ENCODE peak calls at places on chromosomes 12 and 14, in four cellular contexts. V is SK-N-SH, Q is A673, O is OCI-LY7. X is an unnamed sample.

GRCh38 chr12:13982010-13982409 is 608 bp upstream of the GRIN2B start:
- DNase-seq in V (peak; percentile 38), Q (peak; percentile 14), O (no peak), X (no peak)

GRCh38 chr14:31970744-31971143 is 106.4 kb upstream of the ARHGAP5 start:
- DNase-seq in V (no peak), Q (no peak), O (no peak), X (no peak)

GRCh38 chr12:28479683-28480082 is 289.4 kb downstream of the CCDC91 start:
- DNase-seq in V (no peak), Q (no peak), O (no peak), X (no peak)

GRCh38 chr14:73802431-73803188 is 49.0 kb upstream of the PTGR2 start:
- DNase-seq in V (no peak), Q (no peak), O (no peak), X (no peak)

GRCh38 chr12:120944645-120945217 is 33.6 kb upstream of the HNF1A start:
- DNase-seq in V (peak; percentile 71), Q (peak; percentile 76), O (peak; percentile 51), X (peak; percentile 60)

GRCh38 chr12:121144416-121144914 is 11.8 kb downstream of the P2RX7 start:
- DNase-seq in V (no peak), Q (no peak), O (no peak), X (peak; percentile 37)

GRCh38 chr14:20195911-20196310 is 5.2 kb downstream of the OR11G2 start:
- DNase-seq in V (no peak), Q (no peak), O (no peak), X (no peak)

GRCh38 chr12:75457191-75457590 is 23.4 kb upstream of the GLIPR1 start:
- DNase-seq in V (no peak), Q (no peak), O (no peak), X (no peak)

GRCh38 chr12:113936460-113936859 is 29.7 kb downstream of the RBM19 start:
- DNase-seq in V (no peak), Q (no peak), O (no peak), X (no peak)

GRCh38 chr14:102437997-102438922 is 71.3 kb downstream of the ANKRD9 start:
- DNase-seq in V (peak; percentile 94), Q (peak; percentile 95), O (peak; percentile 80), X (peak; percentile 92)

GRCh38 chr14:80055912-80056801 is 155.1 kb downstream of the DIO2 start:
- DNase-seq in V (peak; percentile 23), Q (peak; percentile 55), O (peak; percentile 22), X (peak; percentile 70)

GRCh38 chr14:102776761-102777710 is at the start of gene TRAF3:
- DNase-seq in V (peak; percentile 93), Q (peak; percentile 73), O (peak; percentile 70), X (peak; percentile 76)

GRCh38 chr12:85588221-85588620 is 248.0 kb downstream of the RASSF9 start:
- DNase-seq in V (no peak), Q (no peak), O (no peak), X (no peak)

GRCh38 chr12:77104792-77105191 is 39.4 kb upstream of the E2F7 start:
- DNase-seq in V (no peak), Q (no peak), O (no peak), X (peak; percentile 26)

GRCh38 chr12:6451348-6452244 is at the start of gene TAPBPL:
- DNase-seq in V (peak; percentile 88), Q (peak; percentile 89), O (peak; percentile 89), X (peak; percentile 88)

GRCh38 chr12:47769234-47770085 is 3.6 kb upstream of the SLC48A1 start:
- DNase-seq in V (no peak), Q (no peak), O (no peak), X (no peak)
- H3K4me1 ChIP-seq in V (peaks cover 23% of the 10 kb centered on the region), Q (peaks cover 37% of the 10 kb centered on the region), O (peaks cover 21% of the 10 kb centered on the region), X (peaks cover 5% of the 10 kb centered on the region)

GRCh38 chr14:99606359-99606758 is 2.4 kb upstream of the CCDC85C start:
- DNase-seq in V (no peak), Q (no peak), O (no peak), X (no peak)

GRCh38 chr14:99603965-99604765 is at the start of gene CCDC85C:
- DNase-seq in V (peak; percentile 100), Q (peak; percentile 98), O (peak; percentile 97), X (peak; percentile 98)

GRCh38 chr14:99605299-99605961 is 1.4 kb upstream of the CCDC85C start:
- DNase-seq in V (peak; percentile 84), Q (peak; percentile 88), O (peak; percentile 87), X (peak; percentile 71)

GRCh38 chr14:99603471-99603933 is 505 bp downstream of the CCDC85C start:
- DNase-seq in V (no peak), Q (peak; percentile 58), O (peak; percentile 61), X (peak; percentile 57)

GRCh38 chr14:99604766-99605298 is 825 bp upstream of the CCDC85C start:
- DNase-seq in V (peak; percentile 82), Q (peak; percentile 51), O (peak; percentile 66), X (peak; percentile 78)
- TF ChIP-seq CTCF in V (no peak), Q (no peak), O (no peak), X (no peak)

GRCh38 chr12:115354476-115354890 is 670.5 kb upstream of the TBX3 start:
- DNase-seq in V (no peak), Q (no peak), O (no peak), X (no peak)
- H3K4me3 ChIP-seq in V (peak overlapping the region; percentile 34), Q (no peak overlapping the region), O (no peak overlapping the region), X (no peak overlapping the region)

DNA sequence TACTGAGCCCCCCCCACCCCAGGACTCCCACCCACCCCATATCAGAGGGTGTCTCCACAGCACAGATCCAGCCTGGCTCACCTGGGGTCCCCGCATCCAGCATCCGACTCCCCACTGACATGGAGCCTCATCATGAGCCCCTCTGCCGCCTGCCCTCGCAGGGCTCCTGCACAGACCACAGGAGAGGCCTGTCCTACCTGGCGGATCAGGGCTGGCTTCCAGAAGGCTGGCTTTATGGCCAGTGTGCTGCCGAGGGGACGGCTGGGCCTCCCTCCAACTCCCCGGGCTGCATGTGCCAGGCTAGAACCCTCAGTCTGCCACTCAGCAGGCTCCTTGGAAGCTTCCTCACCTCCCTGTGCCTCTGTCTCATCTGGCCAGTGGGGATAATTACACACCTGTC is 119.0 kb downstream of the RFLNA start:
- DNase-seq in V (no peak), Q (no peak), O (no peak), X (no peak)
- H3K4me1 ChIP-seq in V (peaks cover 63% of the 10 kb centered on the region), Q (peaks cover 8% of the 10 kb centered on the region), O (no peaks in the 10 kb centered on the region), X (peaks cover 15% of the 10 kb centered on the region)

GRCh38 chr14:39219075-39219499 is 14.6 kb upstream of the MIA2 start:
- DNase-seq in V (no peak), Q (no peak), O (peak; percentile 3), X (peak; percentile 88)
- TF ChIP-seq CTCF in V (no peak), Q (no peak), O (no peak), X (no peak)

GRCh38 chr14:74954947-74955228 is 509 bp downstream of the PGF start:
- DNase-seq in V (peak; percentile 45), Q (no peak), O (no peak), X (peak; percentile 15)

GRCh38 chr14:74952697-74953484 is 2.5 kb downstream of the PGF start:
- DNase-seq in V (no peak), Q (no peak), O (no peak), X (no peak)

GRCh38 chr14:74953686-74954085 is 1.7 kb downstream of the PGF start:
- DNase-seq in V (no peak), Q (no peak), O (no peak), X (no peak)

GRCh38 chr14:74955229-74955999 is at the start of gene PGF:
- DNase-seq in V (peak; percentile 93), Q (peak; percentile 77), O (no peak), X (peak; percentile 84)

DNA sequence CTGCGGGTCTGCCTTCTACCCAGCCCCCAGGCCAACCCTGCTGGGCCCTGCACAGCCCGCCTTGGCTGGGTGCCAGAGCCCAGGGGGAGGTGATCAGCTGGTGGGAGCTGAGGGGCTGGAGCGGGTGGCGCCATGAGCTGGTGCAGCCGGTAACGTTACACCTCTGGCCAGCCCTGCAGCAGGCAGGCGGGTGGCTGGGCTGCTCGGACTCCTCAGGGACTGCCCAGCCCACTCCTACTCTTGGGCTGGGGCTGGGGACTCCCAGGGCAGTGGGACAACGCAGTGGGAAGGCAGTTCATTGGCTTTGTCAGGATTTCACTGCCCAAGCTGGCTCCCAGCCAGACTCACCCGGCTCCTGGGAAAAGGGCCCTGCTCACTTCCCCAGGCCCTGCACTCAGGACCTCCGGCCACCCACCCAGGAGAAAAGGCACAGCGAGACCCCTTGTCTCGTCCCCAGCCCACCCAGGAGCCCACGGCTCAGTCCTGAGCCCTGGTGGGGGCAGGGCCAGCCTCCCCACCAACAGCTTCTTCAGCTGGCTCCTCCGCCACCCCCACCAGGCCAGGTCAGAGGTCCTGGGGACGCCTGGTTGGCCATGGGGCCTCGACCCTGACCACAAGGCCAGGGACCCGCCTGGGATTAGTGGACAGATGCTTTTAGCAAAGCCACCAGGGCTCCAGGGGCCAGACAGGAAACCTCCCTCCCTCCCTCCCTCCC is 1.0 kb downstream of the PGF start:
- DNase-seq in V (peak; percentile 82), Q (peak; percentile 72), O (no peak), X (peak; percentile 16)
- H3K4me3 ChIP-seq in V (peak overlapping the region; percentile 49), Q (peak overlapping the region; percentile 92), O (no peak overlapping the region), X (peak overlapping the region; percentile 32)

X was measured in cardiac muscle cell.